ENCODE peak calls at places on chromosomes 2 and 18, in five cellular contexts. One of them, this sample, is unnamed.
A peak's percentile ranks its signal among the peaks of the same experiment; 100 is the strongest.

GRCh38 chr2:195824478-195824877 is 167.5 kb downstream of the SLC39A10 start:
- DNase-seq in fibroblast of lung: no peak
- DNase-seq in neural progenitor cell: no peak
- DNase-seq in PC-9: no peak
- DNase-seq in SK-N-SH: no peak
- DNase-seq in this sample: no peak

GRCh38 chr18:47587587-47587986 is 336.1 kb upstream of the SKOR2 start:
- DNase-seq in fibroblast of lung: no peak
- DNase-seq in neural progenitor cell: no peak
- DNase-seq in PC-9: no peak
- DNase-seq in SK-N-SH: no peak
- DNase-seq in this sample: no peak

GRCh38 chr2:2762898-2763287 is 431.8 kb upstream of the MYT1L start:
- DNase-seq in fibroblast of lung: no peak
- DNase-seq in neural progenitor cell: no peak
- DNase-seq in PC-9: no peak
- DNase-seq in SK-N-SH: peak; percentile 47
- DNase-seq in this sample: no peak

GRCh38 chr2:11073251-11073650 is 82.0 kb upstream of the SLC66A3 start:
- DNase-seq in fibroblast of lung: peak; percentile 52
- DNase-seq in neural progenitor cell: peak; percentile 85
- DNase-seq in PC-9: no peak
- DNase-seq in SK-N-SH: peak; percentile 54
- DNase-seq in this sample: no peak

GRCh38 chr2:100178085-100178788 is 35.8 kb upstream of the AFF3 start:
- DNase-seq in fibroblast of lung: peak; percentile 37
- DNase-seq in neural progenitor cell: peak; percentile 74
- DNase-seq in PC-9: peak; percentile 49
- DNase-seq in SK-N-SH: peak; percentile 71
- DNase-seq in this sample: peak; percentile 46

GRCh38 chr2:23430263-23430662 is 45.3 kb downstream of the KLHL29 start:
- DNase-seq in fibroblast of lung: peak; percentile 85
- DNase-seq in neural progenitor cell: no peak
- DNase-seq in PC-9: no peak
- DNase-seq in SK-N-SH: no peak
- DNase-seq in this sample: peak; percentile 94

GRCh38 chr2:45168731-45169338 is 159.6 kb upstream of the SIX2 start:
- DNase-seq in fibroblast of lung: no peak
- DNase-seq in neural progenitor cell: peak; percentile 71
- DNase-seq in PC-9: peak; percentile 47
- DNase-seq in SK-N-SH: peak; percentile 90
- DNase-seq in this sample: no peak

GRCh38 chr2:85705680-85706039 is 11.5 kb downstream of the GNLY start:
- DNase-seq in fibroblast of lung: peak; percentile 99
- DNase-seq in neural progenitor cell: no peak
- DNase-seq in PC-9: peak; percentile 89
- DNase-seq in SK-N-SH: no peak
- DNase-seq in this sample: peak; percentile 98

GRCh38 chr18:24792164-24792563 is 331.7 kb downstream of the HRH4 start:
- DNase-seq in fibroblast of lung: no peak
- DNase-seq in neural progenitor cell: peak; percentile 59
- DNase-seq in PC-9: no peak
- DNase-seq in SK-N-SH: no peak
- DNase-seq in this sample: no peak

GRCh38 chr2:233042549-233042948 is 10.1 kb downstream of the NEU2 start:
- DNase-seq in fibroblast of lung: no peak
- DNase-seq in neural progenitor cell: no peak
- DNase-seq in PC-9: no peak
- DNase-seq in SK-N-SH: no peak
- DNase-seq in this sample: no peak

GRCh38 chr18:69161383-69162028 is 239.2 kb upstream of the DOK6 start:
- DNase-seq in fibroblast of lung: peak; percentile 19
- DNase-seq in neural progenitor cell: peak; percentile 31
- DNase-seq in PC-9: no peak
- DNase-seq in SK-N-SH: no peak
- DNase-seq in this sample: peak; percentile 29

GRCh38 chr2:68825891-68826290 is 45.3 kb downstream of the BMP10 start:
- DNase-seq in fibroblast of lung: no peak
- DNase-seq in neural progenitor cell: no peak
- DNase-seq in PC-9: no peak
- DNase-seq in SK-N-SH: no peak
- DNase-seq in this sample: no peak

GRCh38 chr18:77057043-77057442 is 75.5 kb downstream of the MBP start:
- DNase-seq in fibroblast of lung: peak; percentile 49
- DNase-seq in neural progenitor cell: no peak
- DNase-seq in PC-9: no peak
- DNase-seq in SK-N-SH: no peak
- DNase-seq in this sample: no peak

GRCh38 chr2:46344696-46345095 is 47.5 kb downstream of the EPAS1 start:
- DNase-seq in fibroblast of lung: no peak
- DNase-seq in neural progenitor cell: no peak
- DNase-seq in PC-9: no peak
- DNase-seq in SK-N-SH: no peak
- DNase-seq in this sample: no peak

GRCh38 chr18:54558609-54559585 is 32.1 kb upstream of the DYNAP start:
- DNase-seq in fibroblast of lung: peak; percentile 12
- DNase-seq in neural progenitor cell: peak; percentile 21
- DNase-seq in PC-9: no peak
- DNase-seq in SK-N-SH: peak; percentile 17
- DNase-seq in this sample: peak; percentile 2

GRCh38 chr2:173880561-173880960 is 84.6 kb downstream of the SP3 start:
- DNase-seq in fibroblast of lung: no peak
- DNase-seq in neural progenitor cell: no peak
- DNase-seq in PC-9: no peak
- DNase-seq in SK-N-SH: no peak
- DNase-seq in this sample: no peak

GRCh38 chr18:62245699-62246098 is 58.6 kb downstream of the RELCH start:
- DNase-seq in fibroblast of lung: no peak
- DNase-seq in neural progenitor cell: no peak
- DNase-seq in PC-9: no peak
- DNase-seq in SK-N-SH: peak; percentile 24
- DNase-seq in this sample: no peak
- TF ChIP-seq CTCF in fibroblast of lung: no peak
- TF ChIP-seq CTCF in neural progenitor cell: peak; percentile 33
- TF ChIP-seq CTCF in PC-9: peak; percentile 18
- TF ChIP-seq CTCF in SK-N-SH: peak; percentile 25
- TF ChIP-seq CTCF in this sample: no peak

GRCh38 chr2:105815401-105815800 is 70.7 kb downstream of the NCK2 start:
- DNase-seq in fibroblast of lung: no peak
- DNase-seq in neural progenitor cell: no peak
- DNase-seq in PC-9: no peak
- DNase-seq in SK-N-SH: no peak
- DNase-seq in this sample: no peak
- H2AFZ ChIP-seq in fibroblast of lung: no peak overlapping the region
- H2AFZ ChIP-seq in neural progenitor cell: no peak overlapping the region
- H2AFZ ChIP-seq in PC-9: no peak overlapping the region
- H2AFZ ChIP-seq in SK-N-SH: no peak overlapping the region
- H2AFZ ChIP-seq in this sample: no peak overlapping the region

GRCh38 chr2:119230219-119230618 is 6.6 kb downstream of the STEAP3 start:
- DNase-seq in fibroblast of lung: no peak
- DNase-seq in neural progenitor cell: no peak
- DNase-seq in PC-9: no peak
- DNase-seq in SK-N-SH: no peak
- DNase-seq in this sample: no peak

GRCh38 chr2:119228964-119229363 is 5.3 kb downstream of the STEAP3 start:
- DNase-seq in fibroblast of lung: no peak
- DNase-seq in neural progenitor cell: no peak
- DNase-seq in PC-9: no peak
- DNase-seq in SK-N-SH: no peak
- DNase-seq in this sample: no peak

GRCh38 chr2:119229716-119230115 is 6.1 kb downstream of the STEAP3 start:
- DNase-seq in fibroblast of lung: no peak
- DNase-seq in neural progenitor cell: no peak
- DNase-seq in PC-9: no peak
- DNase-seq in SK-N-SH: no peak
- DNase-seq in this sample: no peak

GRCh38 chr2:119231975-119232665 is 8.5 kb downstream of the STEAP3 start:
- DNase-seq in fibroblast of lung: peak; percentile 24
- DNase-seq in neural progenitor cell: no peak
- DNase-seq in PC-9: no peak
- DNase-seq in SK-N-SH: no peak
- DNase-seq in this sample: peak; percentile 56

DNA sequence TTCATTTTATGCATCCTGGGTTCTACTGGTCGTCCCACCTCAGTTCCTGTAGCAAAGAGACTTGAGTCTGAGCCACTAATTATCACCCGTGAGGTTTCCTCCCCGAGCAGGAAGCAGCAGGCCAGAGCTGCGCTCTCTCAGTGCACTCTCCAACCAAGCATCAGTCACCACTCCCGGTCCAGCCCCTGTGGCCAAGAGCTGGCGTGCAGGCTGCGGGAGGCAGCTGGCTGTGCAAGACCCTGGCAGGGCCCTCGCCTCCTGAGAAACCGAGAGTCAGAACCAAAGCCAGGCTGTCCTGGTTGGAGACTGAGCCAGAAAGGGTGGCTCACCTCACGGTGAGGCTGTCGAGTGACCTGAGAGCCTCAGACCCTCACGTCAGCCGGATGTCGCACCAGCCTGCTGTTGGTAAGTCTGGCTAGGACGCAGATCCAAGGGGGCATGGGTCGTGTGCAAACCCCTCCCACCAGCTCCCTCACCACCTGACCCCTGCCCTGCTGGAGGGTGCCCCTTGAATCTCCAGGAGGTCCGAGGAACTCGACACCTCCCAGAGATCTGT is 7.1 kb downstream of the STEAP3 start:
- DNase-seq in fibroblast of lung: peak; percentile 61
- DNase-seq in neural progenitor cell: peak; percentile 30
- DNase-seq in PC-9: no peak
- DNase-seq in SK-N-SH: no peak
- DNase-seq in this sample: peak; percentile 65
- H3K27ac ChIP-seq in fibroblast of lung: peak overlapping the region; percentile 72
- H3K27ac ChIP-seq in neural progenitor cell: no peak overlapping the region
- H3K27ac ChIP-seq in PC-9: no peak overlapping the region
- H3K27ac ChIP-seq in SK-N-SH: no peak overlapping the region
- H3K27ac ChIP-seq in this sample: peak overlapping the region; percentile 81

GRCh38 chr2:225270861-225271260 is 128.6 kb upstream of the NYAP2 start:
- DNase-seq in fibroblast of lung: peak; percentile 34
- DNase-seq in neural progenitor cell: no peak
- DNase-seq in PC-9: peak; percentile 52
- DNase-seq in SK-N-SH: peak; percentile 19
- DNase-seq in this sample: peak; percentile 58
- TF ChIP-seq CTCF in fibroblast of lung: no peak
- TF ChIP-seq CTCF in neural progenitor cell: no peak
- TF ChIP-seq CTCF in PC-9: no peak
- TF ChIP-seq CTCF in SK-N-SH: peak; percentile 31
- TF ChIP-seq CTCF in this sample: peak; percentile 13

GRCh38 chr2:96931966-96932365 is 54.4 kb downstream of the FAM178B start:
- DNase-seq in fibroblast of lung: no peak
- DNase-seq in neural progenitor cell: no peak
- DNase-seq in PC-9: no peak
- DNase-seq in SK-N-SH: no peak
- DNase-seq in this sample: no peak

GRCh38 chr2:96929245-96929925 is 57.0 kb downstream of the FAM178B start:
- DNase-seq in fibroblast of lung: no peak
- DNase-seq in neural progenitor cell: no peak
- DNase-seq in PC-9: no peak
- DNase-seq in SK-N-SH: no peak
- DNase-seq in this sample: no peak

GRCh38 chr2:96933528-96933927 is 52.9 kb downstream of the FAM178B start:
- DNase-seq in fibroblast of lung: no peak
- DNase-seq in neural progenitor cell: peak; percentile 48
- DNase-seq in PC-9: no peak
- DNase-seq in SK-N-SH: peak; percentile 44
- DNase-seq in this sample: no peak

GRCh38 chr2:96930351-96931015 is 55.9 kb downstream of the FAM178B start:
- DNase-seq in fibroblast of lung: no peak
- DNase-seq in neural progenitor cell: no peak
- DNase-seq in PC-9: no peak
- DNase-seq in SK-N-SH: no peak
- DNase-seq in this sample: no peak

DNA sequence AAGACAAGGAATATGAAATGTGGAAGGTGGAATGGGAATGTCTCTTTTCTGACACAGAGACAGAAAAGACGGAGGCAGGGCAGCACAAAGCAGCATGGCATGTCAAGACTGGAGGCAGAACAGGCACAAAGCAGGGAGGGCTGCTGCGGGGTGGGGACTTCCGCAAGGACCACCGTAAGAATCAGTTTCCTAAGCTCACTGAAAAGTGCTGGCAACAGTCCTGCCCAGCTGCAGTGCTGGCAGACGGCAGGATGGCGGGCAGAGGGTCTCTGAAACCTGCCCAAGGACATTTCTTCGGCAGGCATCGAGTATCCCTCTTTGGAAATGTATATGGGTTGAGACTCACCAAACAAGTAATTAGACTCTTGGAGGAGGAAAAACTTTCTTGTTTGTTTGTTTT is 54.9 kb downstream of the FAM178B start:
- DNase-seq in fibroblast of lung: no peak
- DNase-seq in neural progenitor cell: no peak
- DNase-seq in PC-9: no peak
- DNase-seq in SK-N-SH: no peak
- DNase-seq in this sample: no peak
- H2AFZ ChIP-seq in fibroblast of lung: no peak overlapping the region
- H2AFZ ChIP-seq in neural progenitor cell: no peak overlapping the region
- H2AFZ ChIP-seq in PC-9: no peak overlapping the region
- H2AFZ ChIP-seq in SK-N-SH: no peak overlapping the region
- H2AFZ ChIP-seq in this sample: no peak overlapping the region

This sample was measured in astrocyte.